ENCODE peak calls at places on chromosome 14, in seven cellular contexts. G is body of pancreas; L is CD4-positive, alpha-beta T cell; Q is stomach; P is psoas muscle; C is A549; A is GM23338. X is an unnamed sample.

GRCh38 chr14:34067587-34067986 is 116.7 kb upstream of the EGLN3 start:
- DNase-seq in G (no peak), L (no peak), Q (no peak), P (no peak), C (no peak), A (no peak), X (no peak)

GRCh38 chr14:77488558-77488957 is 10.1 kb downstream of the ISM2 start:
- DNase-seq in G (no peak), L (no peak), Q (no peak), P (no peak), C (no peak), A (no peak), X (no peak)

GRCh38 chr14:52060080-52060479 is 8.8 kb downstream of the NID2 start:
- DNase-seq in G (no peak), L (no peak), Q (no peak), P (no peak), C (no peak), A (no peak), X (no peak)

GRCh38 chr14:23694085-23694975 is 58.2 kb downstream of the DHRS2 start:
- DNase-seq in G (peak; percentile 3), L (no peak), Q (no peak), P (no peak), C (peak; percentile 5), A (peak; percentile 75), X (no peak)

GRCh38 chr14:66696326-66696725 is 188.4 kb downstream of the GPHN start:
- DNase-seq in G (no peak), L (no peak), Q (no peak), P (no peak), C (no peak), A (no peak), X (no peak)

GRCh38 chr14:84541008-84541407 is 988.9 kb upstream of the FLRT2 start:
- DNase-seq in G (no peak), L (no peak), Q (no peak), P (no peak), C (no peak), A (no peak), X (no peak)

GRCh38 chr14:104892517-104893434 is 27.7 kb downstream of the CEP170B start:
- DNase-seq in G (no peak), L (no peak), Q (peak; percentile 24), P (peak; percentile 10), C (no peak), A (no peak), X (no peak)

GRCh38 chr14:77707355-77707723 is 484 bp downstream of the ALKBH1 start:
- DNase-seq in G (peak; percentile 14), L (no peak), Q (no peak), P (no peak), C (peak; percentile 41), A (peak; percentile 33), X (no peak)

GRCh38 chr14:97580923-97581495 is 783.8 kb downstream of the VRK1 start:
- DNase-seq in G (no peak), L (no peak), Q (no peak), P (no peak), C (no peak), A (peak; percentile 64), X (no peak)

GRCh38 chr14:103718572-103718971 is 3.0 kb downstream of the ZFYVE21 start:
- DNase-seq in G (no peak), L (no peak), Q (no peak), P (peak; percentile 53), C (no peak), A (no peak), X (no peak)

GRCh38 chr14:95527392-95528002 is 7.4 kb upstream of the GLRX5 start:
- DNase-seq in G (peak; percentile 43), L (no peak), Q (peak; percentile 52), P (no peak), C (peak; percentile 44), A (peak; percentile 66), X (no peak)
- H3K27ac ChIP-seq in G (no peak overlapping the region), L (no peak overlapping the region), Q (no peak overlapping the region), P (no peak overlapping the region), C (no peak overlapping the region), A (no peak overlapping the region), X (peak overlapping the region; percentile 65)

DNA sequence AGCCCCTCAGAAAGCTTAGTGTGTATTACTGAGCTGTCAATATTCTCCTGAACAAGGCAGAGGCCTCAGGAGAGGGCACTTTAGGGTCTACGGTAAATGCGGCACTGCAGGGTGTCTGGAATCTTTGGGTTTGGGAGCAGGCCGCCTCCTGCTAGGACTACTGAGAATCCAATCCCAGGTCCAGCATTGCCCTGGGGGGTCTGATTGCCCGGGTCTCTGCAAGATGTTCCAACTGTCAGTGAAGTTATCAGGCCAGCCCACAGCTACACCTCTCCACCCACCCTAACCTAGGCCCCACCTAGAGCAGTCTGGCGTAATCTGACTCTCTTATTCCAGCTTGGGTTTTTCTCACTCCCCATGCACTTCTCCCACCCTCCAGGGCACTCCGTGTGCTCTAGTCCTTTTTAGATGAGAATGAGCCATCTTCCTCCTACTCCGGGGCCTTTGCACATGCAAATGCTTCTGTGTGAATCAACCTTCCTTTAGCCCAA is 4.4 kb upstream of the ZFP36L1 start:
- DNase-seq in G (no peak), L (no peak), Q (peak; percentile 24), P (no peak), C (no peak), A (peak; percentile 86), X (no peak)
- H3K27ac ChIP-seq in G (peak overlapping the region; percentile 100), L (peak overlapping the region; percentile 100), Q (no peak overlapping the region), P (peak overlapping the region; percentile 100), C (peak overlapping the region; percentile 100), A (peak overlapping the region; percentile 100), X (peak overlapping the region; percentile 100)

GRCh38 chr14:99586054-99586760 is 17.8 kb downstream of the CCDC85C start:
- DNase-seq in G (no peak), L (no peak), Q (no peak), P (no peak), C (no peak), A (no peak), X (no peak)
- H3K27ac ChIP-seq in G (no peak overlapping the region), L (no peak overlapping the region), Q (no peak overlapping the region), P (no peak overlapping the region), C (no peak overlapping the region), A (no peak overlapping the region), X (peak overlapping the region; percentile 11)

DNA sequence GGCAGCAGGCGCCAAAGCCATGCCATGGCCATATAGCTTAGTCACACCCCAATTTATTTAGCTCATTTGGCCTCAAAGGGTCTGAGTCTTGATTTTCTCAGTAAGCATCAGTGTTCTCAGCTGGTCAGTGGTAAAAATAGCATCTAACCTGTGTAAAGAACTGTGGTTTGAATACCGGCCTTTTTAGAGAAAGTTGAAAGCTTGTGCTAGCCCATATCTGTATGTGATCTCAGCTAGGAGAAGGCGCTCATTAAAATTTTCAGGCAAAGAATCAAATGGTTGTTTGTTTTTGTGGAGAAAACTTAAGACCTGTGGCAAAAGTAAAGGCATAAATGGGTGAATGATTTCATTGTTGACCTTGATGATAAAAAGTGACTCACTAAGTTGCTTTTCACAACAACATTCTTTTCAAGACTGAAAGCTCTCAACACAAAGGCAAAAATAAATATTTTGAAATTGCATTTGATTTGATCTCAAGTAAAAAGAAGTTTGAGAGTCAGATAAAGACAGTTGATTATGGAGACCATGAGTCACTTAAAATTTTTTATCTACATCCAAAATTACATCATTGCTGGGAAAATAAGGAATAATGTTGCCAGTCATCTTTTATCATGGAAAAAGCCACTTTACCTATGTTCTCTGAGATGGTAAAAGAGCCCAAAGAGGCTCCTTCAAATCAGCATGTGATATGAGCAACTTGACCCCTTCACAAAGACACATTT is 128.5 kb upstream of the RGS6 start:
- DNase-seq in G (no peak), L (no peak), Q (no peak), P (no peak), C (peak; percentile 68), A (no peak), X (no peak)
- H3K27ac ChIP-seq in G (no peak overlapping the region), L (no peak overlapping the region), Q (no peak overlapping the region), P (no peak overlapping the region), C (peak overlapping the region; percentile 21), A (no peak overlapping the region), X (no peak overlapping the region)

GRCh38 chr14:95220663-95221231 is 63.4 kb upstream of the DICER1 start:
- DNase-seq in G (peak; percentile 44), L (no peak), Q (no peak), P (no peak), C (no peak), A (peak; percentile 17), X (no peak)
- H3K27ac ChIP-seq in G (peak overlapping the region; percentile 53), L (no peak overlapping the region), Q (no peak overlapping the region), P (no peak overlapping the region), C (no peak overlapping the region), A (no peak overlapping the region), X (no peak overlapping the region)

GRCh38 chr14:69712637-69713088 is 54.3 kb upstream of the SRSF5 start:
- DNase-seq in G (peak; percentile 69), L (no peak), Q (peak; percentile 70), P (peak; percentile 40), C (no peak), A (peak; percentile 57), X (no peak)

GRCh38 chr14:69713127-69713800 is 53.7 kb upstream of the SRSF5 start:
- DNase-seq in G (peak; percentile 72), L (no peak), Q (peak; percentile 65), P (no peak), C (no peak), A (peak; percentile 86), X (no peak)

GRCh38 chr14:69715725-69716482 is 51.0 kb upstream of the SRSF5 start:
- DNase-seq in G (peak; percentile 70), L (no peak), Q (peak; percentile 73), P (peak; percentile 48), C (no peak), A (no peak), X (no peak)

GRCh38 chr14:69712217-69712565 is 54.8 kb upstream of the SRSF5 start:
- DNase-seq in G (no peak), L (no peak), Q (no peak), P (no peak), C (no peak), A (no peak), X (no peak)

GRCh38 chr14:69713976-69714716 is 52.8 kb upstream of the SRSF5 start:
- DNase-seq in G (no peak), L (no peak), Q (no peak), P (no peak), C (no peak), A (peak; percentile 40), X (no peak)
- H3K27ac ChIP-seq in G (peak overlapping the region; percentile 18), L (no peak overlapping the region), Q (peak overlapping the region; percentile 32), P (no peak overlapping the region), C (no peak overlapping the region), A (peak overlapping the region; percentile 87), X (peak overlapping the region; percentile 84)

X was measured in esophagus squamous epithelium.